ENCODE peak calls at places on chromosomes 6 and 20, in six cellular contexts. X is NB4, E is HepG2, V is A549, K is K562, T is GM12878. R is an unnamed sample.

GRCh38 chr6:108874470-108875160 is 26.4 kb downstream of the ARMC2 start:
- DNase-seq in E (no peak), X (peak), T (peak), V (no peak), K (no peak), R (peak)

GRCh38 chr6:140319209-140319608 is 944.8 kb upstream of the CITED2 start:
- DNase-seq in K (no peak), V (peak), E (peak), T (no peak), X (no peak), R (peak)

GRCh38 chr6:32933661-32934085 is 7.2 kb downstream of the HLA-DMB start:
- DNase-seq in X (peak), T (peak), E (peak), V (peak), K (peak), R (peak)

GRCh38 chr6:161748535-161749386 is 474.9 kb upstream of the AGPAT4 start:
- DNase-seq in K (peak), X (peak), T (no peak), E (peak), V (peak), R (peak)

GRCh38 chr6:89661559-89661958 is 23.0 kb upstream of the LYRM2 start:
- DNase-seq in V (no peak), K (no peak), X (no peak), T (no peak), E (no peak), R (no peak)

GRCh38 chr20:41553142-41553879 is 64.9 kb downstream of the CHD6 start:
- DNase-seq in X (no peak), V (no peak), K (no peak), E (no peak), T (no peak), R (no peak)

GRCh38 chr20:45823949-45824835 is 2.9 kb downstream of the TNNC2 start:
- DNase-seq in E (peak), K (no peak), X (peak), T (no peak), V (peak), R (peak)

GRCh38 chr6:104771258-104771832 is 88.4 kb downstream of the HACE1 start:
- DNase-seq in E (peak), V (peak), X (peak), T (no peak), K (peak), R (peak)

GRCh38 chr6:89690944-89691324 is 52.4 kb upstream of the LYRM2 start:
- DNase-seq in T (no peak), X (peak), E (no peak), V (no peak), K (no peak), R (no peak)

GRCh38 chr6:71373943-71374342 is 85.3 kb downstream of the OGFRL1 start:
- DNase-seq in E (no peak), T (no peak), V (no peak), K (no peak), X (no peak), R (no peak)

GRCh38 chr20:41524980-41525613 is 93.1 kb downstream of the CHD6 start:
- DNase-seq in X (no peak), T (no peak), E (no peak), K (peak), V (no peak), R (peak)

GRCh38 chr6:170505306-170505705 is 47.8 kb downstream of the PSMB1 start:
- DNase-seq in E (no peak), K (no peak), T (no peak), X (no peak), V (no peak), R (no peak)

GRCh38 chr20:21523398-21523868 is 9.6 kb upstream of the NKX2-2 start:
- DNase-seq in V (no peak), T (no peak), X (no peak), E (no peak), K (no peak), R (no peak)

GRCh38 chr20:64264091-64264490 is 8.5 kb downstream of the PCMTD2 start:
- DNase-seq in T (no peak), V (no peak), K (no peak), X (no peak), E (no peak), R (no peak)

GRCh38 chr20:23412026-23412425 is 9.3 kb downstream of the NAPB start:
- DNase-seq in K (no peak), X (peak), E (peak), V (peak), T (no peak), R (no peak)

GRCh38 chr20:47220161-47220582 is 136.3 kb downstream of the ZMYND8 start:
- DNase-seq in T (no peak), X (peak), K (peak), E (peak), V (peak), R (peak)

GRCh38 chr20:44573501-44573869 is 8.9 kb upstream of the PKIG start:
- DNase-seq in V (no peak), X (no peak), E (no peak), T (no peak), K (no peak), R (no peak)

GRCh38 chr6:121247386-121247785 is 86.9 kb downstream of the TBC1D32 start:
- DNase-seq in T (no peak), X (no peak), E (no peak), V (no peak), K (no peak), R (no peak)

GRCh38 chr20:13819885-13820645 is 35.2 kb downstream of the NDUFAF5 start:
- DNase-seq in X (peak), T (no peak), E (peak), V (peak), K (peak), R (peak)

GRCh38 chr6:43856005-43856765 is 86.2 kb downstream of the VEGFA start:
- DNase-seq in E (peak), T (no peak), K (peak), V (peak), X (peak), R (peak)

GRCh38 chr6:74357329-74357728 is 661.3 kb downstream of the CD109 start:
- DNase-seq in V (no peak), K (no peak), E (no peak), X (no peak), T (no peak), R (no peak)

GRCh38 chr20:57389695-57390603 is 1.2 kb upstream of the RBM38 start:
- DNase-seq in X (peak), V (no peak), T (no peak), K (peak), E (no peak), R (peak)

GRCh38 chr6:162962093-162962492 is 234.3 kb downstream of the PACRG start:
- DNase-seq in K (no peak), E (no peak), V (no peak), X (no peak), T (no peak), R (no peak)

GRCh38 chr6:14001329-14002012 is 76.7 kb downstream of the RNF182 start:
- DNase-seq in E (peak), X (no peak), V (peak), T (no peak), K (no peak), R (no peak)

GRCh38 chr6:36691612-36692011 is 6.0 kb upstream of the RAB44 start:
- DNase-seq in E (no peak), V (no peak), X (no peak), K (no peak), T (no peak), R (no peak)

GRCh38 chr20:23362392-23363256 is 642 bp downstream of the GZF1 start:
- DNase-seq in E (peak), V (no peak), T (no peak), X (peak), K (no peak), R (no peak)

GRCh38 chr6:127162808-127163207 is 44.3 kb downstream of the RSPO3 start:
- DNase-seq in V (no peak), E (no peak), T (no peak), K (no peak), X (no peak), R (peak)

GRCh38 chr6:8195040-8195713 is 92.8 kb upstream of the EEF1E1 start:
- DNase-seq in T (no peak), V (peak), E (peak), X (peak), K (peak), R (no peak)

GRCh38 chr6:166595949-166596348 is 9.5 kb upstream of the RAMACL start:
- DNase-seq in K (no peak), V (no peak), X (no peak), T (no peak), E (no peak), R (no peak)

GRCh38 chr6:109768485-109768884 is 77.4 kb downstream of the FIG4 start:
- DNase-seq in E (no peak), X (no peak), V (no peak), T (no peak), K (no peak), R (no peak)

GRCh38 chr6:55603987-55604386 is 25.0 kb upstream of the HMGCLL1 start:
- DNase-seq in E (no peak), T (no peak), V (no peak), X (no peak), K (no peak), R (no peak)

GRCh38 chr6:40295251-40295949 is 291.8 kb downstream of the LRFN2 start:
- DNase-seq in E (no peak), K (no peak), T (no peak), V (no peak), X (no peak), R (no peak)

GRCh38 chr6:24859132-24859531 is 60.4 kb upstream of the ARMH2 start:
- DNase-seq in V (no peak), E (no peak), T (no peak), K (no peak), X (no peak), R (no peak)

GRCh38 chr20:41386502-41387427 is 20.1 kb upstream of the EMILIN3 start:
- DNase-seq in V (no peak), E (no peak), K (no peak), T (no peak), X (no peak), R (no peak)

GRCh38 chr6:53794720-53795253 is at the start of gene LRRC1:
- DNase-seq in T (peak), K (no peak), E (peak), X (peak), V (peak), R (peak)

GRCh38 chr6:169230322-169230665 is 23.4 kb downstream of the THBS2 start:
- DNase-seq in T (no peak), X (no peak), V (no peak), E (no peak), K (no peak), R (no peak)

GRCh38 chr6:39102024-39102820 is 12.8 kb downstream of the SAYSD1 start:
- DNase-seq in E (peak), K (peak), T (no peak), V (no peak), X (peak), R (peak)

GRCh38 chr6:36855750-36856149 is 16.5 kb upstream of the CPNE5 start:
- DNase-seq in V (no peak), E (no peak), X (no peak), T (no peak), K (no peak), R (no peak)

GRCh38 chr20:46087161-46087560 is 2.6 kb downstream of the NCOA5 start:
- DNase-seq in K (no peak), V (peak), E (peak), T (no peak), X (peak), R (peak)

GRCh38 chr20:458766-459165 is 3.6 kb downstream of the TBC1D20 start:
- DNase-seq in T (no peak), E (no peak), X (no peak), V (no peak), K (no peak), R (no peak)

GRCh38 chr20:462199-462991 is at the start of gene TBC1D20:
- DNase-seq in X (peak), K (peak), V (peak), E (peak), T (peak), R (peak)

GRCh38 chr20:460707-461106 is 1.6 kb downstream of the TBC1D20 start:
- DNase-seq in T (no peak), X (peak), V (no peak), K (no peak), E (peak), R (no peak)

GRCh38 chr20:460180-460579 is 2.2 kb downstream of the TBC1D20 start:
- DNase-seq in V (no peak), X (no peak), T (no peak), E (peak), K (peak), R (no peak)

DNA sequence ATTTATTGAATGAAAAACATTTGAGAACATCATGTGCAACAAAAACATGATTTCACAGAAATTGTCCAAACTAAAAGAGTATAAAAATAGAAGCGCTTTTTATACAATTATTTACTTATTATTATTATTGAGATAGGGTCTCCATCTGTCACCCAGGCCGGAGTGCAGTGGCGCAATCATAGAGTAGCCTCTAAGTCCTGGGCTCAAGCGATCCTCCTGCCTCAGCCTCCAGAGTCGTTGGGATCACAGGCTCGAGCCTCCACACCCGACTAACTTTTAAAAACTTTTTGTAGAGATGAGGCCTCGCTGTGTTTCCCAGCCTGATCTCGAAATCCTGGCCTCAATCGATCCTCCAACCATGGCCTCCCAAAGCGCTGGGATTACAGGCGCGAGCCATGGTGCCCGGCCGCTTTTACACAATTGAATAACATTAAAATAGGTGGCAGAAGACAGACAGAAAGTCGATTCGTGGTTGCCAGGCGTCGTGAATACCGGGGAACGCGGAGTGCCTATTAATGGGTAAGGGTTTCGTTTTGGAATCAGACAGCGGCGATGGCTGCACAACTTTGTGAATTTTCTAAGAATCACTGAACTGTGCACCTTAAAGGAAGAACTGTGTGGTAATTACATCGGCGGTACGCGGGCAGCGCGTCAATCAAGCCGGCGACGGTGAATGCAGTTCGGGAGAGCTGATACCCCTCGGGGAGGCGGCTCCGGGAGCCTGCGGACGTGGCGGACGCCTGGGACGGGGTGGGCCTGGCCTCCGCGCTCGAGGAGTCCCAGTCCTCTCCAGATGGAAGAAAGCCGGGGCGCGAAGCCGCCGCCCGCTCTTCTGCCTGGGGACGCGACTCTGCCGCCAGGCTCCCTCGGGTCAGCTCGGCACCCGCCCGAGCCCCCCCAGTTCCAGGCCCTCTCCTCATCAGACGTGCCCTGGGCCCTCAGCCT is 807 bp downstream of the TBC1D20 start:
- DNase-seq in E (no peak), V (peak), T (no peak), X (peak), K (peak), R (peak)
- TF ChIP-seq MYC in E (no peak), V (no peak), T (no peak), X (peak), K (no peak), R (no peak)

DNA sequence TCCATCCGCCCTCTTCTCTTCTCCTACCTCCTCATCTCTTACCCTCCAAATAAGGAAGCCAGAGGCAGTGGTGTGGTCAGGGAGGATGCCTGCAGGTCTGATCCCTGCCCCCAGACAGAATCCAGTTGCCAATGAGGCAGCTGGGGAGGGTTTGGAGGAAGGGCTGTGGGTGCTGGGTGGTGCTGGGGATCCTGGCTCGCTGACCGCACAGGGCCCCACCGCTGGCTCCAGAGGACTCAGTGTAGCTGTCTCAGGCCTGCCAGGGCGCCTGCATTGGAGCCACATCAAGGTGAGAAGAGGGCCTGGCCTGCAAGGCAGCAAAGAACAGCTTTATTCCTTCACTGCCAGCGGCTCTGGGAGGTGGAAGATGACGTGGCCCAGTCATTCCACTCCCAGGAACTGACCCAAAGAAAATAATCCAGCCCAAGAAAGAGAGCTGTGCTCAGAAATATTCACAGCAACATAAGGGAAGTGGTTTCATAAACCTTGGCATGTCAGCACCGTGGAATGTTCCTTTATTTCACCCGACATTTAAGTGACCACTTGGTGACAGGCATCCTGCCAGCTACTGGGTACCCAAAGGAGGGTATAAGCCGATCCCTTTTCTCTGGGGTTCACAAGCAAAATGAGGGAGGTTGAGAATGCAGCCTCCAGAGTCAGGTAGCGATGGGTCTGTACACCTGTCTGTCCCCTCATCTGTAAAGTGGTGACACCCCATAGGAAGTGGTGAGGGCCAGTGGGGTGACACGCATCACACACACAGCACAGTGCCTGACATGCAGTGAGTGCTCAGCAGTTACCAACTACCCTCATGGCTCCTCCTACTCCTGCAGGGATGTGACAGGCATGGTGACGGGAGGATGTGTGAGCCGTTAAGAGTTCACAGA is 125.1 kb downstream of the SNX5 start:
- DNase-seq in K (no peak), V (no peak), E (no peak), T (no peak), X (no peak), R (peak)
- TF ChIP-seq MYC in K (no peak), V (no peak), E (no peak), T (no peak), X (no peak), R (no peak)

GRCh38 chr20:15063077-15063476 is 725.7 kb upstream of the FLRT3 start:
- DNase-seq in V (no peak), X (no peak), T (no peak), K (no peak), E (no peak), R (no peak)
- TF ChIP-seq MYC in V (no peak), X (no peak), T (no peak), K (no peak), E (no peak), R (no peak)

GRCh38 chr6:84766796-84767590 is 2.6 kb upstream of the TBX18 start:
- DNase-seq in V (no peak), K (no peak), X (no peak), E (no peak), T (no peak), R (no peak)
- TF ChIP-seq MYC in V (no peak), K (no peak), X (no peak), E (no peak), T (no peak), R (no peak)